ENCODE peak calls at places on chromosome 17, in eight cellular contexts. One of them, this sample, is unnamed.

GRCh38 chr17:6453279-6454024 is 9.2 kb downstream of the PIMREG start:
- DNase-seq in IMR-90: no peak
- DNase-seq in ovary: no peak
- DNase-seq in K562: no peak
- DNase-seq in heart left ventricle: no peak
- DNase-seq in Peyer's patch: no peak
- DNase-seq in breast epithelium: no peak
- DNase-seq in adrenal gland: no peak
- DNase-seq in this sample: no peak

GRCh38 chr17:64426584-64426983 is 22.3 kb upstream of the MILR1 start:
- DNase-seq in IMR-90: no peak
- DNase-seq in ovary: no peak
- DNase-seq in K562: no peak
- DNase-seq in heart left ventricle: no peak
- DNase-seq in Peyer's patch: no peak
- DNase-seq in breast epithelium: no peak
- DNase-seq in adrenal gland: no peak
- DNase-seq in this sample: no peak

GRCh38 chr17:4420692-4421131 is 13.0 kb upstream of the SPNS3 start:
- DNase-seq in IMR-90: peak; percentile 74
- DNase-seq in ovary: no peak
- DNase-seq in K562: peak; percentile 74
- DNase-seq in heart left ventricle: peak; percentile 62
- DNase-seq in Peyer's patch: peak; percentile 45
- DNase-seq in breast epithelium: no peak
- DNase-seq in adrenal gland: peak; percentile 66
- DNase-seq in this sample: peak; percentile 80

GRCh38 chr17:82545071-82545462 is 25.5 kb downstream of the FOXK2 start:
- DNase-seq in IMR-90: no peak
- DNase-seq in ovary: peak; percentile 68
- DNase-seq in K562: no peak
- DNase-seq in heart left ventricle: no peak
- DNase-seq in Peyer's patch: no peak
- DNase-seq in breast epithelium: no peak
- DNase-seq in adrenal gland: no peak
- DNase-seq in this sample: peak; percentile 77

GRCh38 chr17:82416264-82416663 is 1.9 kb upstream of the HEXD start:
- DNase-seq in IMR-90: no peak
- DNase-seq in ovary: no peak
- DNase-seq in K562: no peak
- DNase-seq in heart left ventricle: no peak
- DNase-seq in Peyer's patch: no peak
- DNase-seq in breast epithelium: no peak
- DNase-seq in adrenal gland: no peak
- DNase-seq in this sample: no peak

GRCh38 chr17:13256545-13256944 is 238.7 kb upstream of the ELAC2 start:
- DNase-seq in IMR-90: no peak
- DNase-seq in ovary: no peak
- DNase-seq in K562: no peak
- DNase-seq in heart left ventricle: no peak
- DNase-seq in Peyer's patch: no peak
- DNase-seq in breast epithelium: no peak
- DNase-seq in adrenal gland: no peak
- DNase-seq in this sample: no peak

GRCh38 chr17:73228748-73229236 is 32.9 kb downstream of the CPSF4L start:
- DNase-seq in IMR-90: peak; percentile 90
- DNase-seq in ovary: peak; percentile 59
- DNase-seq in K562: peak; percentile 88
- DNase-seq in heart left ventricle: peak; percentile 48
- DNase-seq in Peyer's patch: no peak
- DNase-seq in breast epithelium: no peak
- DNase-seq in adrenal gland: peak; percentile 84
- DNase-seq in this sample: peak; percentile 62

GRCh38 chr17:30503558-30503957 is 26.4 kb downstream of the GOSR1 start:
- DNase-seq in IMR-90: peak; percentile 28
- DNase-seq in ovary: no peak
- DNase-seq in K562: no peak
- DNase-seq in heart left ventricle: no peak
- DNase-seq in Peyer's patch: no peak
- DNase-seq in breast epithelium: no peak
- DNase-seq in adrenal gland: no peak
- DNase-seq in this sample: no peak

GRCh38 chr17:82228842-82229685 is at the start of gene SLC16A3:
- DNase-seq in IMR-90: peak; percentile 75
- DNase-seq in ovary: no peak
- DNase-seq in K562: no peak
- DNase-seq in heart left ventricle: peak; percentile 74
- DNase-seq in Peyer's patch: peak; percentile 70
- DNase-seq in breast epithelium: no peak
- DNase-seq in adrenal gland: no peak
- DNase-seq in this sample: peak; percentile 57

GRCh38 chr17:70138309-70138865 is 30.9 kb upstream of the KCNJ2 start:
- DNase-seq in IMR-90: no peak
- DNase-seq in ovary: no peak
- DNase-seq in K562: no peak
- DNase-seq in heart left ventricle: no peak
- DNase-seq in Peyer's patch: no peak
- DNase-seq in breast epithelium: no peak
- DNase-seq in adrenal gland: no peak
- DNase-seq in this sample: no peak

GRCh38 chr17:7317161-7317803 is 2.1 kb upstream of the GPS2 start:
- DNase-seq in IMR-90: no peak
- DNase-seq in ovary: no peak
- DNase-seq in K562: no peak
- DNase-seq in heart left ventricle: no peak
- DNase-seq in Peyer's patch: no peak
- DNase-seq in breast epithelium: no peak
- DNase-seq in adrenal gland: no peak
- DNase-seq in this sample: no peak

GRCh38 chr17:32912218-32912897 is 15.6 kb upstream of the TMEM98 start:
- DNase-seq in IMR-90: peak; percentile 76
- DNase-seq in ovary: peak; percentile 68
- DNase-seq in K562: peak; percentile 94
- DNase-seq in heart left ventricle: peak; percentile 53
- DNase-seq in Peyer's patch: peak; percentile 21
- DNase-seq in breast epithelium: peak; percentile 71
- DNase-seq in adrenal gland: peak; percentile 75
- DNase-seq in this sample: peak; percentile 77

GRCh38 chr17:28960256-28961106 is 9.2 kb upstream of the PHF12 start:
- DNase-seq in IMR-90: no peak
- DNase-seq in ovary: peak; percentile 28
- DNase-seq in K562: no peak
- DNase-seq in heart left ventricle: no peak
- DNase-seq in Peyer's patch: no peak
- DNase-seq in breast epithelium: peak; percentile 25
- DNase-seq in adrenal gland: no peak
- DNase-seq in this sample: no peak

GRCh38 chr17:20206068-20206467 is 196.9 kb downstream of the SPECC1 start:
- DNase-seq in IMR-90: no peak
- DNase-seq in ovary: no peak
- DNase-seq in K562: peak; percentile 61
- DNase-seq in heart left ventricle: no peak
- DNase-seq in Peyer's patch: no peak
- DNase-seq in breast epithelium: no peak
- DNase-seq in adrenal gland: no peak
- DNase-seq in this sample: peak; percentile 78

GRCh38 chr17:58318065-58318481 is 10.5 kb downstream of the TSPOAP1 start:
- DNase-seq in IMR-90: no peak
- DNase-seq in ovary: no peak
- DNase-seq in K562: no peak
- DNase-seq in heart left ventricle: no peak
- DNase-seq in Peyer's patch: no peak
- DNase-seq in breast epithelium: peak; percentile 44
- DNase-seq in adrenal gland: no peak
- DNase-seq in this sample: no peak

GRCh38 chr17:31425646-31426045 is 34.2 kb downstream of the RAB11FIP4 start:
- DNase-seq in IMR-90: no peak
- DNase-seq in ovary: peak; percentile 40
- DNase-seq in K562: no peak
- DNase-seq in heart left ventricle: no peak
- DNase-seq in Peyer's patch: no peak
- DNase-seq in breast epithelium: no peak
- DNase-seq in adrenal gland: peak; percentile 68
- DNase-seq in this sample: no peak

GRCh38 chr17:7548585-7549400 is at the start of gene TNFSF12:
- DNase-seq in IMR-90: peak; percentile 7
- DNase-seq in ovary: peak; percentile 76
- DNase-seq in K562: peak; percentile 65
- DNase-seq in heart left ventricle: peak; percentile 87
- DNase-seq in Peyer's patch: peak; percentile 81
- DNase-seq in breast epithelium: peak; percentile 70
- DNase-seq in adrenal gland: peak; percentile 68
- DNase-seq in this sample: peak; percentile 63

GRCh38 chr17:5702951-5703510 is 118.7 kb upstream of the NLRP1 start:
- DNase-seq in IMR-90: no peak
- DNase-seq in ovary: no peak
- DNase-seq in K562: no peak
- DNase-seq in heart left ventricle: no peak
- DNase-seq in Peyer's patch: no peak
- DNase-seq in breast epithelium: no peak
- DNase-seq in adrenal gland: no peak
- DNase-seq in this sample: no peak

GRCh38 chr17:7843536-7844291 is 9.7 kb downstream of the KDM6B start:
- DNase-seq in IMR-90: peak; percentile 90
- DNase-seq in ovary: peak; percentile 87
- DNase-seq in K562: peak; percentile 83
- DNase-seq in heart left ventricle: peak; percentile 86
- DNase-seq in Peyer's patch: peak; percentile 94
- DNase-seq in breast epithelium: peak; percentile 82
- DNase-seq in adrenal gland: peak; percentile 90
- DNase-seq in this sample: peak; percentile 87

GRCh38 chr17:32894245-32894644 is 17.3 kb upstream of the MYO1D start:
- DNase-seq in IMR-90: no peak
- DNase-seq in ovary: no peak
- DNase-seq in K562: peak; percentile 82
- DNase-seq in heart left ventricle: no peak
- DNase-seq in Peyer's patch: no peak
- DNase-seq in breast epithelium: no peak
- DNase-seq in adrenal gland: no peak
- DNase-seq in this sample: no peak

GRCh38 chr17:1505586-1505985 is 10.8 kb downstream of the INPP5K start:
- DNase-seq in IMR-90: no peak
- DNase-seq in ovary: no peak
- DNase-seq in K562: no peak
- DNase-seq in heart left ventricle: no peak
- DNase-seq in Peyer's patch: no peak
- DNase-seq in breast epithelium: no peak
- DNase-seq in adrenal gland: no peak
- DNase-seq in this sample: no peak
- TF ChIP-seq CTCF in IMR-90: no peak
- TF ChIP-seq CTCF in ovary: no peak
- TF ChIP-seq CTCF in K562: no peak
- TF ChIP-seq CTCF in heart left ventricle: no peak
- TF ChIP-seq CTCF in Peyer's patch: no peak
- TF ChIP-seq CTCF in breast epithelium: no peak
- TF ChIP-seq CTCF in adrenal gland: no peak
- TF ChIP-seq CTCF in this sample: no peak

DNA sequence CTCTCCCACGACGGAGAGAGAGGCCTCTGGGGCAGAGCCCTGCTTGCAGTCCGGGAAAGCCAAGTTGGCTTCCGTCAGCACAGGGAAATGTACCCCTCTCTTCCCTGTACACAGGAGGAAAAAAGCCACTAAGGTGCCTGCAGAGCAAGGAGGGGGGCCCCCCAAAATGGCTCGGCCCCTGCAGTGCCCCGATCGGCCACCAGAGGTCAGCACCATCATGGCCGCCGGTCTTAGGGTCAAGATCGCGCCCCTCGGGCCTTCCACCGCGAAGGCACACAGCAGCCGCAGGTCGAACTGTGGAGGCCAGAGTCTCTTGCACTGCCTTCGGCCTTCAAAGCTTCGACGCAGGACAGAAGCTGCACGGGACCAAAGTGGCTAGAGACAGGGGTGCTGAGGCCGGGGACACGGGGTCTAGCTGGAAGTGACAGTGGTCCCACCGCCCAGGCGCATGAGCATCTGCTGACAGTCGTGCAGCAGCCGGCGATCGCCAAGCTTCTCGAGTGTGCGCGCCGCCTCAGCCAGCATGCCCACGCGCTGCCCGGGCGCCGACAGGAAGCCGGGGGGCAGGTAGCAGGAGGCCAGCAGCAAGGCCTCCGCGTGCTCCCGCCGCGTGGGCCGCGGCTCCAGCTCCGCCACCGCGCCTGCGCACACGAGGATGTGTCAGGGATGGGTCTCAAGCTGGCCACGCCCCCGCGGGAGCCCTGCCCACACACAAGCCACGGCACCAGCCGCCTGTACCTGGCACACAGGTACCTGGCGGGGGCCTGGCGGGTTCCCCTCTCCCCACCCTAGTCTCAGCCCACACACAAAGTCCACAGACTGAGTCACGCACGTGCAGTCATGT is 24.4 kb downstream of the SREBF1 start:
- DNase-seq in IMR-90: peak; percentile 41
- DNase-seq in ovary: peak; percentile 90
- DNase-seq in K562: peak; percentile 76
- DNase-seq in heart left ventricle: peak; percentile 75
- DNase-seq in Peyer's patch: peak; percentile 74
- DNase-seq in breast epithelium: peak; percentile 79
- DNase-seq in adrenal gland: peak; percentile 67
- DNase-seq in this sample: peak; percentile 81
- TF ChIP-seq POLR2A in IMR-90: no peak
- TF ChIP-seq POLR2A in ovary: no peak
- TF ChIP-seq POLR2A in K562: peak; percentile 30
- TF ChIP-seq POLR2A in heart left ventricle: no peak
- TF ChIP-seq POLR2A in Peyer's patch: no peak
- TF ChIP-seq POLR2A in breast epithelium: no peak
- TF ChIP-seq POLR2A in adrenal gland: no peak
- TF ChIP-seq POLR2A in this sample: no peak

GRCh38 chr17:493666-494065 is 141.1 kb upstream of the RPH3AL start:
- DNase-seq in IMR-90: no peak
- DNase-seq in ovary: no peak
- DNase-seq in K562: no peak
- DNase-seq in heart left ventricle: no peak
- DNase-seq in Peyer's patch: no peak
- DNase-seq in breast epithelium: no peak
- DNase-seq in adrenal gland: no peak
- DNase-seq in this sample: no peak
- H3K4me1 ChIP-seq in IMR-90: peaks cover 15% of the 10 kb centered on the region
- H3K4me1 ChIP-seq in ovary: peaks cover 7% of the 10 kb centered on the region
- H3K4me1 ChIP-seq in K562: peaks cover 21% of the 10 kb centered on the region
- H3K4me1 ChIP-seq in heart left ventricle: peaks cover 20% of the 10 kb centered on the region
- H3K4me1 ChIP-seq in Peyer's patch: peaks cover 19% of the 10 kb centered on the region
- H3K4me1 ChIP-seq in breast epithelium: no peaks in the 10 kb centered on the region
- H3K4me1 ChIP-seq in adrenal gland: no peaks in the 10 kb centered on the region
- H3K4me1 ChIP-seq in this sample: peaks cover 9% of the 10 kb centered on the region

DNA sequence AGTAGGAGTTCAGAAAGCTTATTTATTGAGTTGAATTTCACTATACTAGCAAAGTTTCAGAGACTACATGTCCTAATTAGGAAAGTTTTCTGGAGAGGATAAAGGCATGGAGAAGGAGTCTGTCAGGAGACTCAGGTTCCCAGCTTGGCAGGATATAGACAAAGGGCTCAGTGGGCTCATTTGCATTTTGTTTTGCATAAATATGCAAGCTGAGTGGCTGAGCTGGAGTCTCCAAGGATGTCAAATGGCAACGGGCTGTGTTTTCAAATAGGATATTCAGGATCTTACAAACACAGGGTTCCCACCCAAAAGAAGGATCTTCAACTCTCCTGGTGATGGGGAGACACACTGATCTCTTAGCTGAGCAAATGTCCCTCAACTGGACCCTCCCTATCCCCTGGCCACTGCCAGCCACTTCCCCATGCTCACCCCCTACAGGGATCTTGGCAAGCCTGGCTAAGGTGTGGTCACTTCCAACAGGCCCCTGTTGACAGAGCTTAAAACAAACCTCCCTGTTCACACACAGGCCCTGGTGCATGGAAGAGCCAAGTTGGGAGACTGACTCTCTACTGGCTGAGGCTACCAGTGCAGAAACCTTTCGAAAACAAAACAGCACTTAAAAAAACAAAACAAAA is 61.6 kb downstream of the SOX9 start:
- DNase-seq in IMR-90: no peak
- DNase-seq in ovary: no peak
- DNase-seq in K562: no peak
- DNase-seq in heart left ventricle: no peak
- DNase-seq in Peyer's patch: no peak
- DNase-seq in breast epithelium: peak; percentile 71
- DNase-seq in adrenal gland: no peak
- DNase-seq in this sample: no peak
- TF ChIP-seq CTCF in IMR-90: no peak
- TF ChIP-seq CTCF in ovary: no peak
- TF ChIP-seq CTCF in K562: no peak
- TF ChIP-seq CTCF in heart left ventricle: no peak
- TF ChIP-seq CTCF in Peyer's patch: no peak
- TF ChIP-seq CTCF in breast epithelium: no peak
- TF ChIP-seq CTCF in adrenal gland: no peak
- TF ChIP-seq CTCF in this sample: no peak